ENCODE peak calls at places on chromosome 11, in nine cellular contexts. H is HFFc6, L is WTC11, M is activated B cell treated with CpG ODN at 0.5 μM for 24 hours, V is PC-9, K is stomach, N is HFF-Myc, Y is choroid plexus epithelial cell, B is neural progenitor cell. R is an unnamed sample.

GRCh38 chr11:57638005-57638760 is 11.5 kb downstream of the YPEL4 start:
- DNase-seq in V (peak; percentile 71), L (peak; percentile 94), N (peak; percentile 76), H (peak; percentile 78), M (no peak), K (peak; percentile 36), B (peak; percentile 97), Y (peak; percentile 87), R (no peak)

GRCh38 chr11:130002352-130002845 is at the start of gene PRDM10:
- DNase-seq in L (peak; percentile 87), Y (peak; percentile 94), K (peak; percentile 92), N (no peak), B (peak; percentile 94), H (peak; percentile 84), V (peak; percentile 88), M (peak; percentile 85), R (peak; percentile 96)

GRCh38 chr11:132024587-132025295 is 654.3 kb downstream of the NTM start:
- DNase-seq in N (no peak), V (no peak), M (no peak), L (no peak), H (peak; percentile 76), B (no peak), K (no peak), Y (peak; percentile 87), R (no peak)

GRCh38 chr11:17585911-17586695 is 39.0 kb downstream of the OTOG start:
- DNase-seq in V (no peak), H (no peak), M (peak; percentile 3), L (peak; percentile 3), B (no peak), K (no peak), Y (no peak), N (no peak), R (no peak)

GRCh38 chr11:3808846-3809623 is 675 bp downstream of the PGAP2 start:
- DNase-seq in V (peak; percentile 35), K (peak; percentile 49), L (peak; percentile 37), B (peak; percentile 27), N (peak; percentile 71), M (no peak), H (peak; percentile 47), Y (peak; percentile 77), R (no peak)

GRCh38 chr11:128208329-128209220 is 378.8 kb downstream of the ETS1 start:
- DNase-seq in V (peak; percentile 54), N (peak; percentile 76), L (no peak), M (no peak), H (peak; percentile 86), Y (peak; percentile 92), B (no peak), K (no peak), R (no peak)

GRCh38 chr11:86670179-86670578 is 2.2 kb downstream of the ME3 start:
- DNase-seq in B (no peak), V (peak; percentile 24), K (no peak), L (no peak), Y (peak; percentile 90), M (no peak), H (no peak), N (no peak), R (no peak)

GRCh38 chr11:113311536-113311935 is 2.8 kb upstream of the TTC12 start:
- DNase-seq in V (no peak), H (no peak), Y (peak; percentile 43), K (no peak), N (no peak), B (no peak), M (no peak), L (no peak), R (no peak)

GRCh38 chr11:115168229-115168671 is 336.0 kb downstream of the CADM1 start:
- DNase-seq in B (no peak), H (no peak), V (no peak), Y (no peak), N (no peak), K (no peak), L (no peak), M (no peak), R (no peak)

DNA sequence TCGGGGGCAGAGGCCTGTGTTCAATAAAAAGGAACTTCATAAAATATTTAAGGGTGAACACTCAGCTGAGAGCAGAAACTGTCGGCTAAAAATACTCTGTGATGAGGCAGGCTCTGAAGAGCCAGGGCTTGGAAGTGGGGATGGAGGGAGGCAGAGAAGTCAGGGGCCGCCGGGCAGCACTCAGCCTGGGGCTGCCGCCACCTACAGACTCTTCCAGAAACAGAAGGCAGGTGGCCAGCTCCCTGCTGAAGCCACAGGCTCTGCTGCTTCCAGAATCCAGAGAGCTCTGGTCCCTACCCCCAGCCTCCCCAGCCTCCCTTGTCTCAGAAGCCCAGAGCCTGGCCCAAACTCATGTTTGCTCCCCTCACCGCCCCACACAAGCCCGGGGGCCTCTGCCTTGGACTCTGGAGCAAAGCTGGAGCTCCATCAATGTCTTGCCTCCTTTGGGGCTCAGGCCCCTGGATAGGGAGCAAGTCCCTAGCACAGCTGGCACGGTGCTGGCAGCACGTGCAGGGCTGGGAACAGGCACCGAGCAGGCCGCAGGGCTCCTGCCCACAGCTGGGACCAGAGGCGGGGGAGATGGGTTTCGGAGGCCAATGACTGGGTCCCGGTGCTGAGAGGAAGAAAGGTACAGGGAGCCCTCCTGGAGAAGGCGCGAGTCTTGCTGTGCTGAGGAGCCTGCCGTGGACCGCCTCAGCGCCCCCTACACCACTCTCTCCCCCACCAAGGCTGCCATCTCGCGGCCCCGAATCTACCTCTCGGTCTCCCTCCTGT is 8.2 kb downstream of the LRFN4 start:
- DNase-seq in L (no peak), H (no peak), N (no peak), V (no peak), M (no peak), Y (no peak), B (no peak), K (no peak), R (no peak)
- TF ChIP-seq CTCF in L (no peak), H (no peak), N (no peak), V (no peak), M (no peak), Y (peak; percentile 20), B (no peak), K (no peak), R (no peak)

DNA sequence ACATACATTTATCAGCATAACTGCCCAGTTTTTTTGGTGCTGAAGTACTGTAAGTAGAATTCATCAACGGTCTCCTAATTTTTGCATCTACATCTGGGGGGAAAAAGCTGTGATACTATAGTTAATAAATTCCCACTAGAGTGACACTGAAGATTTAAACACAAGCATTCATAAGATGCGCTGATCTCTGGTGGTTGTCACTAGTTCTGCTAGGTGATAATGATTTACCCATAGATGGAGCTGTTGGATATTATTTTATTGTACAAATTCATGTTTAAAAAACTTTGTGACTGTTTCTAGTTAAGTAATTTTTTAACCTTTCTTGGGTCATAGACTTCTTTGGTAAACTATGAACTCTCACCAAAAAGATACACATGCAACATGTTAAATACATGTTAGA is 106.6 kb downstream of the EMSY start:
- DNase-seq in K (no peak), H (no peak), N (no peak), Y (peak; percentile 49), L (no peak), M (no peak), V (no peak), B (no peak), R (no peak)
- TF ChIP-seq CTCF in K (no peak), H (peak; percentile 53), N (no peak), Y (peak; percentile 40), L (no peak), M (no peak), V (peak; percentile 56), B (no peak), R (no peak)

DNA sequence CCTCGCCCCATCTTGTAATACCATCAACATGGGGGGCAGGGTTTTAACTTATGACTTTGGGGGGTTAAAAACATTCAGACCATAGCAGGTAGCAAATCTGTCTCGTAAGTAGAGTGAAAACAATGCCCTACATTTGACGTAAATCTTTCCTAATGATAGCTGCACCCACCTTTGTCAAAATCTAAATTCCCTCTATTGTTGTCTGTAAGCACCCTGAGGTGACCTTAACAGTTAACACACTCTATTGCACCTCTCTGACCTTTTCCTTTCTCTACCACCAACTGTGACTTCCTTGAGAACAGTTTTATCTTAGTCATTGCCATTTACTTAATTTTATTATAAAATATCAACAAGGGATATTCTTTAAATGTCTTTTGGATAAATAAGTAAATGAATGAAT is 1024.9 kb upstream of the CNTN5 start:
- DNase-seq in N (no peak), Y (no peak), K (no peak), L (no peak), B (peak; percentile 18), V (no peak), H (no peak), M (no peak), R (no peak)
- TF ChIP-seq CTCF in N (no peak), Y (no peak), K (no peak), L (no peak), B (no peak), V (no peak), H (no peak), M (no peak), R (no peak)

DNA sequence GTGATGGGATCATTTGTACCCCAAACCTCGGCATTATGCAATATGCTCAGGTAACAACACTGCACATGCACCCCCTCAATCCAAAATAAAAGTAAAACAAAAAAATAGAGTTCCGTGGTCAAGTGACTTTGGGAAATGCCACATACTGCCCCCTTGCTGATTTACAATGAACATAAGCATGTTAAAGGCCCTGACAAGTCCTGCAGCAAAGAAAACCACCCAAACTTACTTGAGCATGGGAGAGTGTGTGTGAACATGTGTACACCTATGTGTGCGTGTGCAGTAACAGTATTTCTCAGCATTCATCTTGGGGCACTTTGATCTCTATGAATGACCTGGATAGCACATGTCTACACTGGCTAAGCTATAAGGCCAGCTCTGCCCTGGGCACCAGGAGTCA is 15.8 kb upstream of the IGSF22 start:
- DNase-seq in Y (no peak), L (no peak), V (no peak), M (no peak), B (no peak), N (no peak), H (no peak), K (no peak), R (no peak)
- TF ChIP-seq CTCF in Y (peak; percentile 8), L (no peak), V (no peak), M (no peak), B (no peak), N (no peak), H (peak; percentile 35), K (no peak), R (no peak)

GRCh38 chr11:46537851-46538295 is 56.0 kb downstream of the AMBRA1 start:
- DNase-seq in M (no peak), K (peak; percentile 60), H (peak; percentile 76), N (peak; percentile 46), L (peak; percentile 76), Y (peak; percentile 90), B (peak; percentile 90), V (peak; percentile 66), R (peak; percentile 53)

GRCh38 chr11:46534713-46535112 is 59.1 kb downstream of the AMBRA1 start:
- DNase-seq in Y (no peak), L (no peak), K (no peak), N (no peak), M (no peak), H (no peak), B (no peak), V (no peak), R (no peak)

GRCh38 chr11:46533396-46534110 is 60.3 kb downstream of the AMBRA1 start:
- DNase-seq in N (no peak), B (no peak), M (no peak), K (no peak), V (no peak), H (no peak), L (no peak), Y (no peak), R (no peak)

GRCh38 chr11:46535688-46536087 is 58.1 kb downstream of the AMBRA1 start:
- DNase-seq in Y (no peak), V (no peak), H (no peak), K (no peak), L (no peak), B (no peak), M (no peak), N (no peak), R (no peak)

GRCh38 chr11:46537121-46537520 is 56.7 kb downstream of the AMBRA1 start:
- DNase-seq in L (no peak), K (no peak), V (no peak), B (peak; percentile 55), N (no peak), Y (peak; percentile 34), M (no peak), H (peak; percentile 12), R (no peak)
- TF ChIP-seq CTCF in L (no peak), K (no peak), V (no peak), B (peak; percentile 53), N (no peak), Y (peak; percentile 31), M (no peak), H (no peak), R (no peak)

R was measured in CD14-positive monocyte.